ENCODE peak calls at places on chromosomes 11 and 22, in six cellular contexts. J is AG09319, W is cerebellar nuclear complex, M is GM03348, X is EL, H is non-pigmented ciliary epithelial cell. L is an unnamed sample.
A peak's percentile ranks its signal among the peaks of the same experiment; 100 is the strongest.

GRCh38 chr22:50216161-50216683 is 15.4 kb downstream of the SELENOO start:
- DNase-seq in M (no peak), H (no peak), J (no peak), X (no peak), W (no peak), L (no peak)

GRCh38 chr22:17436981-17437410 is 67.7 kb downstream of the CECR2 start:
- DNase-seq in H (no peak), J (no peak), X (no peak), M (no peak), W (no peak), L (no peak)

GRCh38 chr11:60184824-60185511 is 2.1 kb upstream of the MS4A6A start:
- DNase-seq in W (no peak), H (no peak), M (no peak), J (no peak), X (no peak), L (no peak)

GRCh38 chr11:69018924-69019323 is 5.9 kb upstream of the MRGPRF start:
- DNase-seq in J (no peak), M (peak; percentile 85), W (no peak), H (no peak), X (peak; percentile 50), L (no peak)

GRCh38 chr22:50269573-50270301 is 443 bp downstream of the MAPK11 start:
- DNase-seq in J (no peak), H (no peak), M (peak; percentile 77), X (peak; percentile 55), W (no peak), L (no peak)

GRCh38 chr11:103532133-103532788 is 423.0 kb downstream of the DYNC2H1 start:
- DNase-seq in J (no peak), W (no peak), X (peak; percentile 90), M (peak; percentile 65), H (peak; percentile 55), L (peak; percentile 79)

GRCh38 chr11:77406396-77406795 is 67.5 kb downstream of the PAK1 start:
- DNase-seq in X (no peak), W (no peak), J (no peak), H (no peak), M (no peak), L (no peak)

GRCh38 chr11:80136991-80137390 is 696.2 kb upstream of the TENM4 start:
- DNase-seq in J (no peak), W (no peak), H (peak; percentile 34), X (peak; percentile 70), M (no peak), L (no peak)

GRCh38 chr11:119758291-119758690 is 29.3 kb upstream of the NECTIN1 start:
- DNase-seq in X (peak; percentile 23), M (peak; percentile 61), J (no peak), W (no peak), H (peak; percentile 35), L (peak; percentile 13)

GRCh38 chr11:111520565-111520964 is 6.0 kb downstream of the HOATZ start:
- DNase-seq in X (peak; percentile 78), M (peak; percentile 33), H (no peak), W (no peak), J (no peak), L (peak; percentile 70)

GRCh38 chr11:82864268-82864667 is 36.0 kb downstream of the PRCP start:
- DNase-seq in X (peak; percentile 78), H (no peak), J (peak; percentile 10), M (peak; percentile 54), W (no peak), L (peak; percentile 80)

GRCh38 chr11:46047520-46047919 is 73.7 kb downstream of the PHF21A start:
- DNase-seq in M (no peak), H (peak; percentile 5), W (no peak), X (no peak), J (no peak), L (no peak)

GRCh38 chr22:49694462-49695260 is 133.0 kb downstream of the BRD1 start:
- DNase-seq in W (no peak), H (no peak), J (no peak), X (no peak), M (no peak), L (no peak)

GRCh38 chr11:122317337-122317736 is 201.3 kb upstream of the BLID start:
- DNase-seq in H (peak; percentile 74), J (no peak), M (peak; percentile 68), X (peak; percentile 3), W (no peak), L (peak; percentile 11)